ENCODE peak calls at places on chromosomes 12 and 14, in ten cellular contexts. One of them, this sample, is unnamed.

GRCh38 chr12:124110372-124110883 is 137.4 kb downstream of the ZNF664 start:
- DNase-seq in T-helper 9 cell: no peak
- DNase-seq in AG10803: no peak
- DNase-seq in HCT116: no peak
- DNase-seq in NCI-H2029: no peak
- DNase-seq in ecto neural progenitor cell: no peak
- DNase-seq in germinal center: no peak
- DNase-seq in midbrain: no peak
- DNase-seq in NCI-H1092: no peak
- DNase-seq in GM13976: no peak
- DNase-seq in this sample: no peak

GRCh38 chr12:69555461-69555860 is 29.8 kb upstream of the CCT2 start:
- DNase-seq in midbrain: no peak
- DNase-seq in NCI-H1092: no peak
- DNase-seq in ecto neural progenitor cell: no peak
- DNase-seq in T-helper 9 cell: no peak
- DNase-seq in NCI-H2029: no peak
- DNase-seq in AG10803: peak
- DNase-seq in germinal center: no peak
- DNase-seq in HCT116: no peak
- DNase-seq in GM13976: no peak
- DNase-seq in this sample: no peak

GRCh38 chr12:6998708-6999451 is 19.4 kb downstream of the LPCAT3 start:
- DNase-seq in AG10803: no peak
- DNase-seq in GM13976: no peak
- DNase-seq in HCT116: peak
- DNase-seq in T-helper 9 cell: no peak
- DNase-seq in germinal center: no peak
- DNase-seq in NCI-H1092: no peak
- DNase-seq in midbrain: no peak
- DNase-seq in ecto neural progenitor cell: no peak
- DNase-seq in NCI-H2029: no peak
- DNase-seq in this sample: no peak

GRCh38 chr12:119649202-119649808 is 18.6 kb upstream of the PRKAB1 start:
- DNase-seq in midbrain: no peak
- DNase-seq in NCI-H2029: no peak
- DNase-seq in AG10803: no peak
- DNase-seq in GM13976: peak
- DNase-seq in NCI-H1092: no peak
- DNase-seq in T-helper 9 cell: no peak
- DNase-seq in germinal center: peak
- DNase-seq in HCT116: no peak
- DNase-seq in ecto neural progenitor cell: no peak
- DNase-seq in this sample: no peak

GRCh38 chr12:52235822-52236291 is 2.8 kb downstream of the KRT7 start:
- DNase-seq in NCI-H2029: peak
- DNase-seq in AG10803: no peak
- DNase-seq in ecto neural progenitor cell: no peak
- DNase-seq in germinal center: no peak
- DNase-seq in NCI-H1092: no peak
- DNase-seq in HCT116: no peak
- DNase-seq in GM13976: peak
- DNase-seq in T-helper 9 cell: no peak
- DNase-seq in midbrain: no peak
- DNase-seq in this sample: no peak

GRCh38 chr12:105561981-105562726 is 231.7 kb downstream of the C12orf75 start:
- DNase-seq in HCT116: peak
- DNase-seq in ecto neural progenitor cell: no peak
- DNase-seq in NCI-H2029: peak
- DNase-seq in NCI-H1092: peak
- DNase-seq in AG10803: peak
- DNase-seq in midbrain: no peak
- DNase-seq in germinal center: no peak
- DNase-seq in GM13976: no peak
- DNase-seq in T-helper 9 cell: no peak
- DNase-seq in this sample: no peak

GRCh38 chr14:104290058-104290667 is 151.8 kb downstream of the KIF26A start:
- DNase-seq in GM13976: no peak
- DNase-seq in ecto neural progenitor cell: peak
- DNase-seq in NCI-H2029: no peak
- DNase-seq in HCT116: no peak
- DNase-seq in NCI-H1092: no peak
- DNase-seq in AG10803: no peak
- DNase-seq in T-helper 9 cell: no peak
- DNase-seq in midbrain: no peak
- DNase-seq in germinal center: no peak
- DNase-seq in this sample: no peak

GRCh38 chr14:99718031-99718810 is 34.1 kb downstream of the CYP46A1 start:
- DNase-seq in AG10803: no peak
- DNase-seq in NCI-H2029: no peak
- DNase-seq in midbrain: no peak
- DNase-seq in ecto neural progenitor cell: peak
- DNase-seq in germinal center: no peak
- DNase-seq in NCI-H1092: peak
- DNase-seq in HCT116: no peak
- DNase-seq in GM13976: peak
- DNase-seq in T-helper 9 cell: no peak
- DNase-seq in this sample: no peak

GRCh38 chr14:92472860-92473259 is 40.7 kb upstream of the RIN3 start:
- DNase-seq in T-helper 9 cell: no peak
- DNase-seq in NCI-H1092: no peak
- DNase-seq in AG10803: no peak
- DNase-seq in ecto neural progenitor cell: peak
- DNase-seq in GM13976: no peak
- DNase-seq in NCI-H2029: no peak
- DNase-seq in midbrain: no peak
- DNase-seq in HCT116: no peak
- DNase-seq in germinal center: no peak
- DNase-seq in this sample: no peak

GRCh38 chr12:89346741-89347324 is 5.5 kb downstream of the DUSP6 start:
- DNase-seq in midbrain: peak
- DNase-seq in AG10803: peak
- DNase-seq in T-helper 9 cell: no peak
- DNase-seq in HCT116: peak
- DNase-seq in NCI-H2029: peak
- DNase-seq in ecto neural progenitor cell: no peak
- DNase-seq in GM13976: no peak
- DNase-seq in NCI-H1092: peak
- DNase-seq in germinal center: no peak
- DNase-seq in this sample: no peak

GRCh38 chr12:98042668-98043067 is 472.7 kb upstream of the TMPO start:
- DNase-seq in midbrain: no peak
- DNase-seq in NCI-H1092: no peak
- DNase-seq in GM13976: no peak
- DNase-seq in T-helper 9 cell: no peak
- DNase-seq in AG10803: no peak
- DNase-seq in NCI-H2029: no peak
- DNase-seq in germinal center: no peak
- DNase-seq in HCT116: no peak
- DNase-seq in ecto neural progenitor cell: no peak
- DNase-seq in this sample: no peak

GRCh38 chr12:121791671-121792496 is 1.6 kb downstream of the RHOF start:
- DNase-seq in ecto neural progenitor cell: no peak
- DNase-seq in AG10803: no peak
- DNase-seq in NCI-H1092: no peak
- DNase-seq in germinal center: no peak
- DNase-seq in HCT116: no peak
- DNase-seq in GM13976: no peak
- DNase-seq in T-helper 9 cell: no peak
- DNase-seq in NCI-H2029: no peak
- DNase-seq in midbrain: no peak
- DNase-seq in this sample: no peak

GRCh38 chr14:95645016-95645996 is 40.9 kb upstream of the TCL1B start:
- DNase-seq in AG10803: no peak
- DNase-seq in NCI-H1092: no peak
- DNase-seq in germinal center: no peak
- DNase-seq in NCI-H2029: no peak
- DNase-seq in GM13976: no peak
- DNase-seq in HCT116: no peak
- DNase-seq in T-helper 9 cell: no peak
- DNase-seq in ecto neural progenitor cell: no peak
- DNase-seq in midbrain: no peak
- DNase-seq in this sample: no peak

GRCh38 chr12:62631531-62632520 is 165.2 kb downstream of the MON2 start:
- DNase-seq in AG10803: peak
- DNase-seq in ecto neural progenitor cell: peak
- DNase-seq in midbrain: peak
- DNase-seq in T-helper 9 cell: peak
- DNase-seq in NCI-H1092: no peak
- DNase-seq in HCT116: no peak
- DNase-seq in GM13976: peak
- DNase-seq in NCI-H2029: no peak
- DNase-seq in germinal center: peak
- DNase-seq in this sample: peak

GRCh38 chr12:65343801-65344200 is 65.3 kb downstream of the MSRB3 start:
- DNase-seq in NCI-H1092: no peak
- DNase-seq in AG10803: no peak
- DNase-seq in T-helper 9 cell: no peak
- DNase-seq in GM13976: no peak
- DNase-seq in ecto neural progenitor cell: no peak
- DNase-seq in HCT116: no peak
- DNase-seq in midbrain: no peak
- DNase-seq in germinal center: no peak
- DNase-seq in NCI-H2029: no peak
- DNase-seq in this sample: no peak

GRCh38 chr12:3284411-3284810 is 206.6 kb upstream of the PRMT8 start:
- DNase-seq in midbrain: no peak
- DNase-seq in HCT116: no peak
- DNase-seq in GM13976: no peak
- DNase-seq in AG10803: no peak
- DNase-seq in NCI-H1092: no peak
- DNase-seq in ecto neural progenitor cell: no peak
- DNase-seq in T-helper 9 cell: no peak
- DNase-seq in NCI-H2029: no peak
- DNase-seq in germinal center: no peak
- DNase-seq in this sample: no peak

GRCh38 chr14:69652942-69653680 is 41.7 kb downstream of the SUSD6 start:
- DNase-seq in ecto neural progenitor cell: no peak
- DNase-seq in NCI-H2029: no peak
- DNase-seq in GM13976: no peak
- DNase-seq in T-helper 9 cell: no peak
- DNase-seq in germinal center: peak
- DNase-seq in AG10803: no peak
- DNase-seq in NCI-H1092: no peak
- DNase-seq in midbrain: peak
- DNase-seq in HCT116: no peak
- DNase-seq in this sample: no peak

GRCh38 chr12:116476227-116476852 is 82.8 kb upstream of the MAP1LC3B2 start:
- DNase-seq in NCI-H1092: no peak
- DNase-seq in ecto neural progenitor cell: no peak
- DNase-seq in midbrain: no peak
- DNase-seq in NCI-H2029: no peak
- DNase-seq in HCT116: no peak
- DNase-seq in AG10803: no peak
- DNase-seq in germinal center: no peak
- DNase-seq in GM13976: no peak
- DNase-seq in T-helper 9 cell: no peak
- DNase-seq in this sample: no peak

GRCh38 chr14:106518054-106518943 is 991.9 kb downstream of the TMEM121 start:
- DNase-seq in T-helper 9 cell: peak
- DNase-seq in ecto neural progenitor cell: no peak
- DNase-seq in midbrain: no peak
- DNase-seq in AG10803: no peak
- DNase-seq in HCT116: no peak
- DNase-seq in NCI-H2029: no peak
- DNase-seq in NCI-H1092: no peak
- DNase-seq in GM13976: peak
- DNase-seq in germinal center: peak
- DNase-seq in this sample: no peak

GRCh38 chr14:55914771-55915170 is 203.4 kb upstream of the PELI2 start:
- DNase-seq in AG10803: no peak
- DNase-seq in NCI-H1092: no peak
- DNase-seq in germinal center: no peak
- DNase-seq in GM13976: no peak
- DNase-seq in NCI-H2029: no peak
- DNase-seq in HCT116: no peak
- DNase-seq in midbrain: no peak
- DNase-seq in T-helper 9 cell: no peak
- DNase-seq in ecto neural progenitor cell: no peak
- DNase-seq in this sample: no peak

GRCh38 chr14:92039073-92039719 is 663 bp downstream of the TRIP11 start:
- DNase-seq in AG10803: peak
- DNase-seq in T-helper 9 cell: no peak
- DNase-seq in midbrain: no peak
- DNase-seq in HCT116: peak
- DNase-seq in NCI-H1092: peak
- DNase-seq in ecto neural progenitor cell: no peak
- DNase-seq in NCI-H2029: no peak
- DNase-seq in germinal center: peak
- DNase-seq in GM13976: peak
- DNase-seq in this sample: peak

GRCh38 chr12:6647083-6647604 is at the start of gene ACRBP:
- DNase-seq in germinal center: peak
- DNase-seq in NCI-H1092: no peak
- DNase-seq in midbrain: peak
- DNase-seq in ecto neural progenitor cell: peak
- DNase-seq in HCT116: no peak
- DNase-seq in T-helper 9 cell: no peak
- DNase-seq in NCI-H2029: peak
- DNase-seq in GM13976: peak
- DNase-seq in AG10803: peak
- DNase-seq in this sample: peak

GRCh38 chr12:104057771-104058197 is 6.5 kb upstream of the HCFC2 start:
- DNase-seq in HCT116: no peak
- DNase-seq in T-helper 9 cell: no peak
- DNase-seq in ecto neural progenitor cell: no peak
- DNase-seq in GM13976: peak
- DNase-seq in NCI-H1092: no peak
- DNase-seq in midbrain: no peak
- DNase-seq in AG10803: no peak
- DNase-seq in germinal center: peak
- DNase-seq in NCI-H2029: no peak
- DNase-seq in this sample: no peak

GRCh38 chr12:63150255-63151060 is 543 bp downstream of the AVPR1A start:
- DNase-seq in HCT116: no peak
- DNase-seq in germinal center: no peak
- DNase-seq in midbrain: no peak
- DNase-seq in T-helper 9 cell: no peak
- DNase-seq in ecto neural progenitor cell: peak
- DNase-seq in AG10803: no peak
- DNase-seq in NCI-H1092: peak
- DNase-seq in GM13976: peak
- DNase-seq in NCI-H2029: peak
- DNase-seq in this sample: no peak

GRCh38 chr12:38124247-38125012 is 192.1 kb upstream of the ALG10B start:
- DNase-seq in AG10803: no peak
- DNase-seq in HCT116: no peak
- DNase-seq in T-helper 9 cell: no peak
- DNase-seq in NCI-H2029: no peak
- DNase-seq in midbrain: no peak
- DNase-seq in GM13976: no peak
- DNase-seq in NCI-H1092: no peak
- DNase-seq in ecto neural progenitor cell: no peak
- DNase-seq in germinal center: no peak
- DNase-seq in this sample: no peak

GRCh38 chr14:100988011-100988410 is 84.5 kb upstream of the RTL1 start:
- DNase-seq in midbrain: no peak
- DNase-seq in HCT116: peak
- DNase-seq in GM13976: no peak
- DNase-seq in AG10803: no peak
- DNase-seq in germinal center: no peak
- DNase-seq in ecto neural progenitor cell: no peak
- DNase-seq in NCI-H1092: no peak
- DNase-seq in T-helper 9 cell: no peak
- DNase-seq in NCI-H2029: no peak
- DNase-seq in this sample: no peak

GRCh38 chr12:5170894-5171293 is 127.2 kb downstream of the KCNA5 start:
- DNase-seq in HCT116: no peak
- DNase-seq in midbrain: no peak
- DNase-seq in GM13976: no peak
- DNase-seq in AG10803: no peak
- DNase-seq in germinal center: no peak
- DNase-seq in T-helper 9 cell: no peak
- DNase-seq in NCI-H2029: no peak
- DNase-seq in NCI-H1092: no peak
- DNase-seq in ecto neural progenitor cell: no peak
- DNase-seq in this sample: no peak

This sample was measured in substantia nigra.